ENCODE peak calls at places on chromosomes 7 and 10, in four cellular contexts. One of them, this sample, is unnamed.

GRCh38 chr10:118471863-118472262 is 123.6 kb downstream of the PRLHR start:
- DNase-seq in H1: no peak
- DNase-seq in SK-N-SH: no peak
- DNase-seq in K562: no peak
- DNase-seq in this sample: no peak

GRCh38 chr10:34104829-34105572 is 710.1 kb downstream of the PARD3 start:
- DNase-seq in H1: no peak
- DNase-seq in SK-N-SH: no peak
- DNase-seq in K562: no peak
- DNase-seq in this sample: no peak

GRCh38 chr7:128076831-128077271 is 45.6 kb upstream of the LRRC4 start:
- DNase-seq in H1: no peak
- DNase-seq in SK-N-SH: peak
- DNase-seq in K562: no peak
- DNase-seq in this sample: no peak

GRCh38 chr10:69123306-69123746 is 652 bp upstream of the VPS26A start:
- DNase-seq in H1: no peak
- DNase-seq in SK-N-SH: peak
- DNase-seq in K562: peak
- DNase-seq in this sample: peak

GRCh38 chr7:87331687-87332256 is 13.7 kb upstream of the CROT start:
- DNase-seq in H1: no peak
- DNase-seq in SK-N-SH: no peak
- DNase-seq in K562: no peak
- DNase-seq in this sample: no peak

GRCh38 chr10:67476201-67476600 is 219.8 kb downstream of the CTNNA3 start:
- DNase-seq in H1: no peak
- DNase-seq in SK-N-SH: no peak
- DNase-seq in K562: no peak
- DNase-seq in this sample: peak

GRCh38 chr7:66662646-66663264 is 34.1 kb downstream of the KCTD7 start:
- DNase-seq in H1: no peak
- DNase-seq in SK-N-SH: no peak
- DNase-seq in K562: no peak
- DNase-seq in this sample: no peak

GRCh38 chr7:37198188-37198905 is 250.3 kb downstream of the ELMO1 start:
- DNase-seq in H1: no peak
- DNase-seq in SK-N-SH: no peak
- DNase-seq in K562: no peak
- DNase-seq in this sample: no peak

GRCh38 chr7:75878312-75878768 is 494 bp upstream of the RHBDD2 start:
- DNase-seq in H1: no peak
- DNase-seq in SK-N-SH: peak
- DNase-seq in K562: no peak
- DNase-seq in this sample: no peak

GRCh38 chr7:123846217-123846891 is 1.4 kb downstream of the HYAL4 start:
- DNase-seq in H1: no peak
- DNase-seq in SK-N-SH: no peak
- DNase-seq in K562: no peak
- DNase-seq in this sample: no peak

GRCh38 chr7:146656988-146657387 is 540.4 kb downstream of the CNTNAP2 start:
- DNase-seq in H1: no peak
- DNase-seq in SK-N-SH: no peak
- DNase-seq in K562: no peak
- DNase-seq in this sample: no peak
- TF ChIP-seq MAX in H1: no peak
- TF ChIP-seq MAX in SK-N-SH: no peak
- TF ChIP-seq MAX in K562: no peak
- TF ChIP-seq MAX in this sample: no peak

DNA sequence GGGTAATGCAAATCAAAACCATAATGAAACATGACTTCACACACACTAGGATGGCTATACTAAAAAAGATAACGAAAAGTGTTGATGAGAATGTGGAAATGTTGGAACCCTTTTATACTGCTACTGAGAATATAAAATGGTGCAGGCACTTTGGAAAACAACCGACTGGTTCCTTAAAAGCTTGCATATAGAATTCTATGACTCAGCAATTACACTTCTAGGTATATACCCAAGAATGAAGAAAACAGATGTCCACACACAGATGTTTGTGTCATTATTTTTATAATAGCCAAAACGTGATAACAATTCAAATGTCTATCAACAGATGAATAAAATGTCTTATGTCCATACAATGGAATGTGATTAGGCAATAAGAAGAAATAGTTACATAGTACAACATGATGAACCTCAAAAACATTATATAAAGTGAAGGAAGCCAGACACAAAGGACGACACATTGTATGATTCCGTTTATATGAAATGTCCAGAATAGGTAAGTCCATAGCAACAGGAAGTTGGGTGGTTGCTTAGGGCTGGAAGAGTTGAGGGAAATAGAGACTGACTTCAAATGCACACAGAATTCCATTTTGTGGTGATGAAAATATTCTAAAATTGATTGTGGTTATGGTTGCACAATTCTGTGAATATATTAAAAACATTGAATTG is 148.3 kb upstream of the PHYHIPL start:
- DNase-seq in H1: no peak
- DNase-seq in SK-N-SH: no peak
- DNase-seq in K562: no peak
- DNase-seq in this sample: no peak
- TF ChIP-seq TEAD4 in H1: no peak
- TF ChIP-seq TEAD4 in SK-N-SH: no peak
- TF ChIP-seq TEAD4 in K562: no peak
- TF ChIP-seq TEAD4 in this sample: no peak

GRCh38 chr10:127899766-127900382 is 7.0 kb upstream of the PTPRE start:
- DNase-seq in H1: no peak
- DNase-seq in SK-N-SH: no peak
- DNase-seq in K562: no peak
- DNase-seq in this sample: no peak
- TF ChIP-seq MAX in H1: no peak
- TF ChIP-seq MAX in SK-N-SH: no peak
- TF ChIP-seq MAX in K562: no peak
- TF ChIP-seq MAX in this sample: no peak

DNA sequence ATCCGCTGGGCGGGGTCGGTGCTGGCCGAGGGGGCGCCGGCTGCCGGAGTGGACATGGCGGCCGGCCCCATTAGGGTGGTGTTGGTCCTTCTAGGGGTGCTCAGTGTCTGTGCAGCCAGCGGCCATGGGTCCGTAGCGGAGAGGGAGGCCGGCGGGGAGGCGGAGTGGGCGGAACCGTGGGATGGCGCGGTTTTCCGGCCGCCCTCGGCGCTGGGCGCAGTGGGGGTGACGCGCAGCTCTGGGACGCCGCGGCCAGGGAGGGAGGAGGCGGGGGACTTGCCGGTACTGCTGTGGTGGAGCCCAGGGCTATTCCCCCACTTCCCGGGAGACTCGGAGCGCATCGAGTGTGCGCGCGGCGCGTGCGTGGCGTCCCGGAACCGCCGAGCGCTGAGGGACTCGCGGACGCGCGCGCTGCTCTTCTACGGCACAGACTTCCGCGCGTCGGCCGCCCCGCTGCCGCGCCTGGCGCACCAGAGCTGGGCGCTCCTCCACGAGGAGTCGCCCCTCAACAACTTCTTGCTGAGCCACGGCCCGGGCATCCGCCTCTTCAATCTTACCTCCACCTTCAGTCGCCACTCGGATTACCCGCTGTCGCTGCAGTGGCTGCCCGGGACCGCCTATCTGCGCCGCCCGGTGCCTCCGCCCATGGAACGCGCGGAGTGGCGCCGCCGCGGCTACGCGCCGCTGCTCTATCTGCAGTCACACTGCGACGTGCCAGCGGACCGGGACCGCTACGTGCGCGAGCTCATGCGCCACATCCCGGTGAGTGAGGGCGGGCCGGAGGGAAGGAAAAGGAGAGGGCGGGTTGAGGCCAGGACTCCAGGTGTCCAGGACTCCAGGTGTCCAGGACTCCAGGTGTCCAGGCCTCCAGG is 9.3 kb upstream of the CHCHD1 start:
- DNase-seq in H1: no peak
- DNase-seq in SK-N-SH: peak
- DNase-seq in K562: peak
- DNase-seq in this sample: peak
- TF ChIP-seq TEAD4 in H1: no peak
- TF ChIP-seq TEAD4 in SK-N-SH: peak
- TF ChIP-seq TEAD4 in K562: peak
- TF ChIP-seq TEAD4 in this sample: peak

GRCh38 chr10:44362866-44363711 is 21.8 kb downstream of the CXCL12 start:
- DNase-seq in H1: no peak
- DNase-seq in SK-N-SH: no peak
- DNase-seq in K562: no peak
- DNase-seq in this sample: peak
- TF ChIP-seq MAX in H1: peak
- TF ChIP-seq MAX in SK-N-SH: no peak
- TF ChIP-seq MAX in K562: no peak
- TF ChIP-seq MAX in this sample: peak